ENCODE peak calls at places on chromosome 14, in seven cellular contexts. One of them, this sample, is unnamed.

GRCh38 chr14:23066368-23066767 is 9.0 kb upstream of the CDH24 start:
- DNase-seq in fibroblast of lung: no peak
- DNase-seq in left ventricle myocardium superior: no peak
- DNase-seq in AG09309: no peak
- DNase-seq in astrocyte of the spinal cord: no peak
- DNase-seq in GM12865: no peak
- DNase-seq in NCI-H2171: no peak
- DNase-seq in this sample: no peak

GRCh38 chr14:22552001-22552826 is 36.8 kb downstream of the DAD1 start:
- DNase-seq in GM12865: no peak
- DNase-seq in fibroblast of lung: no peak
- DNase-seq in AG09309: no peak
- DNase-seq in astrocyte of the spinal cord: no peak
- DNase-seq in NCI-H2171: no peak
- DNase-seq in left ventricle myocardium superior: no peak
- DNase-seq in this sample: no peak

GRCh38 chr14:104254735-104255400 is 116.5 kb downstream of the KIF26A start:
- DNase-seq in fibroblast of lung: no peak
- DNase-seq in astrocyte of the spinal cord: no peak
- DNase-seq in left ventricle myocardium superior: no peak
- DNase-seq in NCI-H2171: no peak
- DNase-seq in AG09309: no peak
- DNase-seq in GM12865: no peak
- DNase-seq in this sample: no peak

GRCh38 chr14:92531151-92531873 is 17.7 kb downstream of the RIN3 start:
- DNase-seq in astrocyte of the spinal cord: no peak
- DNase-seq in GM12865: peak
- DNase-seq in AG09309: no peak
- DNase-seq in NCI-H2171: no peak
- DNase-seq in fibroblast of lung: no peak
- DNase-seq in left ventricle myocardium superior: no peak
- DNase-seq in this sample: no peak

GRCh38 chr14:63436286-63437098 is 106.7 kb downstream of the PPP2R5E start:
- DNase-seq in AG09309: no peak
- DNase-seq in left ventricle myocardium superior: no peak
- DNase-seq in NCI-H2171: no peak
- DNase-seq in astrocyte of the spinal cord: no peak
- DNase-seq in GM12865: no peak
- DNase-seq in fibroblast of lung: no peak
- DNase-seq in this sample: no peak

GRCh38 chr14:57657487-57657886 is 163.8 kb upstream of the CCDC198 start:
- DNase-seq in fibroblast of lung: peak
- DNase-seq in GM12865: no peak
- DNase-seq in astrocyte of the spinal cord: peak
- DNase-seq in NCI-H2171: no peak
- DNase-seq in left ventricle myocardium superior: no peak
- DNase-seq in AG09309: no peak
- DNase-seq in this sample: no peak

GRCh38 chr14:64649383-64649998 is 54.7 kb upstream of the PLEKHG3 start:
- DNase-seq in GM12865: no peak
- DNase-seq in astrocyte of the spinal cord: peak
- DNase-seq in left ventricle myocardium superior: no peak
- DNase-seq in fibroblast of lung: peak
- DNase-seq in NCI-H2171: peak
- DNase-seq in AG09309: no peak
- DNase-seq in this sample: peak

GRCh38 chr14:94066089-94066676 is 14.8 kb downstream of the DDX24 start:
- DNase-seq in left ventricle myocardium superior: no peak
- DNase-seq in GM12865: no peak
- DNase-seq in AG09309: no peak
- DNase-seq in NCI-H2171: no peak
- DNase-seq in astrocyte of the spinal cord: no peak
- DNase-seq in fibroblast of lung: no peak
- DNase-seq in this sample: no peak

GRCh38 chr14:94423465-94424056 is 29.0 kb downstream of the SERPINA11 start:
- DNase-seq in astrocyte of the spinal cord: peak
- DNase-seq in left ventricle myocardium superior: peak
- DNase-seq in AG09309: peak
- DNase-seq in fibroblast of lung: peak
- DNase-seq in NCI-H2171: peak
- DNase-seq in GM12865: peak
- DNase-seq in this sample: peak

GRCh38 chr14:38078393-38078792 is 129.3 kb upstream of the SSTR1 start:
- DNase-seq in astrocyte of the spinal cord: no peak
- DNase-seq in left ventricle myocardium superior: peak
- DNase-seq in AG09309: no peak
- DNase-seq in fibroblast of lung: no peak
- DNase-seq in GM12865: no peak
- DNase-seq in NCI-H2171: no peak
- DNase-seq in this sample: no peak

GRCh38 chr14:26125039-26125438 is 472.8 kb downstream of the NOVA1 start:
- DNase-seq in AG09309: no peak
- DNase-seq in left ventricle myocardium superior: no peak
- DNase-seq in NCI-H2171: no peak
- DNase-seq in fibroblast of lung: no peak
- DNase-seq in astrocyte of the spinal cord: no peak
- DNase-seq in GM12865: no peak
- DNase-seq in this sample: no peak

GRCh38 chr14:102317564-102318248 is 1.8 kb upstream of the ZNF839 start:
- DNase-seq in left ventricle myocardium superior: peak
- DNase-seq in AG09309: no peak
- DNase-seq in GM12865: peak
- DNase-seq in NCI-H2171: no peak
- DNase-seq in fibroblast of lung: no peak
- DNase-seq in astrocyte of the spinal cord: no peak
- DNase-seq in this sample: peak

GRCh38 chr14:76500011-76500410 is 124.1 kb downstream of the ESRRB start:
- DNase-seq in NCI-H2171: no peak
- DNase-seq in AG09309: no peak
- DNase-seq in left ventricle myocardium superior: peak
- DNase-seq in astrocyte of the spinal cord: no peak
- DNase-seq in fibroblast of lung: no peak
- DNase-seq in GM12865: no peak
- DNase-seq in this sample: no peak

GRCh38 chr14:33393895-33394405 is 455.3 kb downstream of the NPAS3 start:
- DNase-seq in astrocyte of the spinal cord: no peak
- DNase-seq in left ventricle myocardium superior: no peak
- DNase-seq in GM12865: no peak
- DNase-seq in AG09309: no peak
- DNase-seq in NCI-H2171: no peak
- DNase-seq in fibroblast of lung: no peak
- DNase-seq in this sample: no peak

GRCh38 chr14:100874411-100875091 is 29.0 kb downstream of the RTL1 start:
- DNase-seq in left ventricle myocardium superior: peak
- DNase-seq in fibroblast of lung: no peak
- DNase-seq in GM12865: no peak
- DNase-seq in AG09309: no peak
- DNase-seq in NCI-H2171: no peak
- DNase-seq in astrocyte of the spinal cord: no peak
- DNase-seq in this sample: no peak

GRCh38 chr14:68627050-68627867 is 165.6 kb downstream of the ZFP36L1 start:
- DNase-seq in fibroblast of lung: no peak
- DNase-seq in NCI-H2171: no peak
- DNase-seq in AG09309: no peak
- DNase-seq in astrocyte of the spinal cord: peak
- DNase-seq in GM12865: peak
- DNase-seq in left ventricle myocardium superior: peak
- DNase-seq in this sample: no peak

GRCh38 chr14:101624579-101624978 is 63.3 kb downstream of the DIO3 start:
- DNase-seq in left ventricle myocardium superior: no peak
- DNase-seq in astrocyte of the spinal cord: no peak
- DNase-seq in GM12865: no peak
- DNase-seq in fibroblast of lung: no peak
- DNase-seq in AG09309: no peak
- DNase-seq in NCI-H2171: no peak
- DNase-seq in this sample: no peak

GRCh38 chr14:51789631-51790030 is 70.8 kb upstream of the GNG2 start:
- DNase-seq in astrocyte of the spinal cord: peak
- DNase-seq in AG09309: no peak
- DNase-seq in NCI-H2171: no peak
- DNase-seq in GM12865: no peak
- DNase-seq in left ventricle myocardium superior: no peak
- DNase-seq in fibroblast of lung: no peak
- DNase-seq in this sample: no peak

GRCh38 chr14:69355955-69356321 is 42.2 kb downstream of the ERH start:
- DNase-seq in astrocyte of the spinal cord: peak
- DNase-seq in GM12865: no peak
- DNase-seq in NCI-H2171: no peak
- DNase-seq in AG09309: peak
- DNase-seq in left ventricle myocardium superior: peak
- DNase-seq in fibroblast of lung: peak
- DNase-seq in this sample: no peak

GRCh38 chr14:104827173-104828055 is 26.5 kb downstream of the ZBTB42 start:
- DNase-seq in NCI-H2171: peak
- DNase-seq in astrocyte of the spinal cord: peak
- DNase-seq in GM12865: peak
- DNase-seq in left ventricle myocardium superior: peak
- DNase-seq in AG09309: no peak
- DNase-seq in fibroblast of lung: peak
- DNase-seq in this sample: peak

GRCh38 chr14:71311061-71311460 is 403.8 kb downstream of the PCNX1 start:
- DNase-seq in AG09309: no peak
- DNase-seq in NCI-H2171: no peak
- DNase-seq in fibroblast of lung: no peak
- DNase-seq in left ventricle myocardium superior: no peak
- DNase-seq in GM12865: no peak
- DNase-seq in astrocyte of the spinal cord: no peak
- DNase-seq in this sample: no peak

GRCh38 chr14:59352951-59353350 is 112.2 kb downstream of the GPR135 start:
- DNase-seq in NCI-H2171: no peak
- DNase-seq in GM12865: no peak
- DNase-seq in left ventricle myocardium superior: no peak
- DNase-seq in astrocyte of the spinal cord: no peak
- DNase-seq in AG09309: no peak
- DNase-seq in fibroblast of lung: no peak
- DNase-seq in this sample: no peak

GRCh38 chr14:105484069-105484996 is 2.4 kb upstream of the CRIP1 start:
- DNase-seq in fibroblast of lung: no peak
- DNase-seq in AG09309: peak
- DNase-seq in NCI-H2171: no peak
- DNase-seq in astrocyte of the spinal cord: no peak
- DNase-seq in GM12865: no peak
- DNase-seq in left ventricle myocardium superior: peak
- DNase-seq in this sample: no peak

GRCh38 chr14:64707661-64708060 is 3.4 kb downstream of the PLEKHG3 start:
- DNase-seq in GM12865: no peak
- DNase-seq in left ventricle myocardium superior: no peak
- DNase-seq in astrocyte of the spinal cord: peak
- DNase-seq in NCI-H2171: no peak
- DNase-seq in AG09309: peak
- DNase-seq in fibroblast of lung: peak
- DNase-seq in this sample: no peak

GRCh38 chr14:85414142-85414541 is 115.8 kb upstream of the FLRT2 start:
- DNase-seq in AG09309: no peak
- DNase-seq in astrocyte of the spinal cord: no peak
- DNase-seq in NCI-H2171: no peak
- DNase-seq in fibroblast of lung: no peak
- DNase-seq in GM12865: no peak
- DNase-seq in left ventricle myocardium superior: no peak
- DNase-seq in this sample: no peak

GRCh38 chr14:71086571-71086970 is 179.3 kb downstream of the PCNX1 start:
- DNase-seq in astrocyte of the spinal cord: no peak
- DNase-seq in NCI-H2171: no peak
- DNase-seq in fibroblast of lung: no peak
- DNase-seq in left ventricle myocardium superior: no peak
- DNase-seq in AG09309: no peak
- DNase-seq in GM12865: no peak
- DNase-seq in this sample: no peak

GRCh38 chr14:89625208-89625987 is 208.4 kb upstream of the FOXN3 start:
- DNase-seq in fibroblast of lung: peak
- DNase-seq in AG09309: no peak
- DNase-seq in left ventricle myocardium superior: peak
- DNase-seq in NCI-H2171: peak
- DNase-seq in astrocyte of the spinal cord: peak
- DNase-seq in GM12865: no peak
- DNase-seq in this sample: no peak

GRCh38 chr14:66117600-66117999 is 368.6 kb upstream of the CCDC196 start:
- DNase-seq in AG09309: peak
- DNase-seq in left ventricle myocardium superior: no peak
- DNase-seq in GM12865: no peak
- DNase-seq in NCI-H2171: no peak
- DNase-seq in astrocyte of the spinal cord: peak
- DNase-seq in fibroblast of lung: peak
- DNase-seq in this sample: no peak